ENCODE peak calls at places on chromosomes 6 and 20, in six cellular contexts. A is Caki2, B is fibroblast of pulmonary artery, N is iPS-NIHi11, L is right lobe of liver, I is NCI-H1417 treated with DMSO at 0.1 percent for 48 hours. K is an unnamed sample.

GRCh38 chr6:168999392-168999791 is 254.3 kb downstream of the THBS2 start:
- DNase-seq in A (peak), B (no peak), N (no peak), L (no peak), I (no peak), K (no peak)

GRCh38 chr6:16004934-16005673 is 123.8 kb upstream of the MYLIP start:
- DNase-seq in A (no peak), B (no peak), N (no peak), L (no peak), I (no peak), K (no peak)

GRCh38 chr6:168884050-168884645 is 369.5 kb downstream of the THBS2 start:
- DNase-seq in A (no peak), B (no peak), N (no peak), L (no peak), I (no peak), K (no peak)

GRCh38 chr6:153140299-153140698 is 9.2 kb upstream of the RGS17 start:
- DNase-seq in A (no peak), B (no peak), N (no peak), L (no peak), I (peak), K (no peak)

GRCh38 chr6:14074723-14075503 is 42.7 kb upstream of the CD83 start:
- DNase-seq in A (no peak), B (peak), N (no peak), L (no peak), I (no peak), K (no peak)

GRCh38 chr6:73941892-73942291 is 245.9 kb downstream of the CD109 start:
- DNase-seq in A (no peak), B (no peak), N (no peak), L (no peak), I (no peak), K (no peak)

GRCh38 chr20:33401922-33402369 is 627 bp upstream of the CDK5RAP1 start:
- DNase-seq in A (no peak), B (peak), N (no peak), L (no peak), I (no peak), K (no peak)

GRCh38 chr6:165717732-165718465 is 54.9 kb upstream of the PDE10A start:
- DNase-seq in A (peak), B (peak), N (no peak), L (no peak), I (no peak), K (no peak)

GRCh38 chr6:10964684-10965083 is 77.8 kb downstream of the SYCP2L start:
- DNase-seq in A (no peak), B (no peak), N (no peak), L (no peak), I (no peak), K (no peak)

GRCh38 chr6:34792605-34793500 is 970 bp downstream of the BLTP3A start:
- DNase-seq in A (peak), B (peak), N (peak), L (no peak), I (no peak), K (no peak)

GRCh38 chr6:1382331-1382882 is 7.0 kb upstream of the FOXF2 start:
- DNase-seq in A (peak), B (no peak), N (no peak), L (no peak), I (no peak), K (no peak)

GRCh38 chr6:111011360-111012142 is 29.7 kb downstream of the RPF2 start:
- DNase-seq in A (peak), B (peak), N (peak), L (no peak), I (no peak), K (peak)

GRCh38 chr6:1379026-1379809 is 10.2 kb upstream of the FOXF2 start:
- DNase-seq in A (no peak), B (no peak), N (no peak), L (no peak), I (no peak), K (no peak)

GRCh38 chr6:97186416-97186999 is 96.5 kb downstream of the MMS22L start:
- DNase-seq in A (peak), B (peak), N (peak), L (peak), I (no peak), K (no peak)

GRCh38 chr20:53967527-53967926 is 102.9 kb downstream of the BCAS1 start:
- DNase-seq in A (no peak), B (no peak), N (no peak), L (no peak), I (no peak), K (no peak)

GRCh38 chr6:108897371-108897770 is 49.1 kb downstream of the ARMC2 start:
- DNase-seq in A (peak), B (peak), N (no peak), L (peak), I (peak), K (no peak)

GRCh38 chr6:41650120-41650519 is 11.9 kb downstream of the MDFI start:
- DNase-seq in A (no peak), B (no peak), N (no peak), L (peak), I (no peak), K (no peak)

GRCh38 chr6:163706688-163707087 is 292.2 kb downstream of the QKI start:
- DNase-seq in A (no peak), B (no peak), N (no peak), L (no peak), I (no peak), K (no peak)

GRCh38 chr6:140572129-140572528 is 1197.7 kb upstream of the CITED2 start:
- DNase-seq in A (no peak), B (peak), N (no peak), L (no peak), I (no peak), K (no peak)

GRCh38 chr6:62285612-62286469 is at the start of gene KHDRBS2:
- DNase-seq in A (no peak), B (peak), N (peak), L (peak), I (peak), K (no peak)